ENCODE peak calls at places on chromosomes 12 and 14, in ten cellular contexts. B is gastrocnemius medialis, J is sigmoid colon, Z is stomach, V is PC-9, L is neural progenitor cell, Q is lower lobe of right lung, X is left ventricle myocardium inferior, H is testis, K is psoas muscle. I is an unnamed sample.

GRCh38 chr12:3272958-3273357 is 195.8 kb downstream of the TSPAN9 start:
- DNase-seq in H (no peak), V (no peak), K (no peak), Z (no peak), Q (no peak), X (no peak), B (no peak), J (no peak), L (no peak), I (no peak)

GRCh38 chr14:50813544-50813863 is 17.5 kb downstream of the NIN start:
- DNase-seq in V (no peak), L (no peak), J (no peak), X (no peak), B (no peak), H (no peak), Z (no peak), Q (no peak), K (no peak), I (no peak)

GRCh38 chr12:68122236-68122920 is 37.2 kb downstream of the IFNG start:
- DNase-seq in K (no peak), X (no peak), Z (no peak), B (no peak), H (no peak), Q (no peak), V (no peak), L (no peak), J (no peak), I (no peak)

GRCh38 chr12:121443193-121443829 is 43.4 kb downstream of the RNF34 start:
- DNase-seq in L (peak; percentile 87), Q (peak; percentile 84), J (peak; percentile 93), V (peak; percentile 42), H (peak; percentile 93), X (peak; percentile 81), K (peak; percentile 85), Z (peak; percentile 87), B (peak; percentile 62), I (peak; percentile 92)

GRCh38 chr12:83826112-83826511 is 1086.5 kb downstream of the SLC6A15 start:
- DNase-seq in Q (no peak), H (peak; percentile 58), V (no peak), Z (peak; percentile 35), J (no peak), X (no peak), L (peak; percentile 55), K (no peak), B (no peak), I (peak; percentile 73)

GRCh38 chr12:95215925-95216324 is 1.3 kb downstream of the FGD6 start:
- DNase-seq in J (no peak), B (no peak), H (no peak), L (no peak), X (no peak), K (no peak), V (peak; percentile 66), Q (no peak), Z (no peak), I (no peak)

GRCh38 chr12:19220205-19220604 is 90.7 kb downstream of the PLEKHA5 start:
- DNase-seq in J (no peak), Z (no peak), L (no peak), H (no peak), Q (no peak), X (no peak), K (no peak), B (no peak), V (no peak), I (no peak)

GRCh38 chr14:75548544-75548943 is 26.3 kb downstream of the BATF start:
- DNase-seq in K (no peak), Z (no peak), Q (no peak), J (no peak), H (peak; percentile 72), X (no peak), V (peak; percentile 64), B (no peak), L (no peak), I (no peak)

GRCh38 chr12:48969160-48969771 is 2.3 kb downstream of the WNT10B start:
- DNase-seq in V (no peak), B (no peak), X (no peak), J (no peak), H (no peak), Z (no peak), Q (no peak), K (no peak), L (no peak), I (no peak)

GRCh38 chr12:48970702-48971334 is 717 bp downstream of the WNT10B start:
- DNase-seq in B (no peak), H (no peak), J (no peak), V (no peak), K (no peak), L (no peak), Q (no peak), Z (no peak), X (no peak), I (no peak)

GRCh38 chr12:48968467-48968866 is 3.1 kb downstream of the WNT10B start:
- DNase-seq in V (no peak), J (no peak), X (no peak), L (no peak), H (no peak), K (no peak), Q (no peak), B (no peak), Z (no peak), I (no peak)

GRCh38 chr12:48968004-48968403 is 3.5 kb downstream of the WNT10B start:
- DNase-seq in H (no peak), J (no peak), Z (no peak), B (no peak), L (no peak), V (no peak), Q (no peak), X (no peak), K (no peak), I (no peak)

GRCh38 chr12:48969847-48970701 is 1.5 kb downstream of the WNT10B start:
- DNase-seq in V (no peak), K (no peak), L (peak; percentile 72), B (no peak), Z (no peak), J (no peak), Q (peak; percentile 51), H (no peak), X (no peak), I (peak; percentile 40)
- TF ChIP-seq CTCF in V (no peak), K (no peak), L (peak; percentile 32), B (no peak), Z (no peak), J (no peak), Q (peak; percentile 7), H (no peak), X (no peak), I (no peak)

DNA sequence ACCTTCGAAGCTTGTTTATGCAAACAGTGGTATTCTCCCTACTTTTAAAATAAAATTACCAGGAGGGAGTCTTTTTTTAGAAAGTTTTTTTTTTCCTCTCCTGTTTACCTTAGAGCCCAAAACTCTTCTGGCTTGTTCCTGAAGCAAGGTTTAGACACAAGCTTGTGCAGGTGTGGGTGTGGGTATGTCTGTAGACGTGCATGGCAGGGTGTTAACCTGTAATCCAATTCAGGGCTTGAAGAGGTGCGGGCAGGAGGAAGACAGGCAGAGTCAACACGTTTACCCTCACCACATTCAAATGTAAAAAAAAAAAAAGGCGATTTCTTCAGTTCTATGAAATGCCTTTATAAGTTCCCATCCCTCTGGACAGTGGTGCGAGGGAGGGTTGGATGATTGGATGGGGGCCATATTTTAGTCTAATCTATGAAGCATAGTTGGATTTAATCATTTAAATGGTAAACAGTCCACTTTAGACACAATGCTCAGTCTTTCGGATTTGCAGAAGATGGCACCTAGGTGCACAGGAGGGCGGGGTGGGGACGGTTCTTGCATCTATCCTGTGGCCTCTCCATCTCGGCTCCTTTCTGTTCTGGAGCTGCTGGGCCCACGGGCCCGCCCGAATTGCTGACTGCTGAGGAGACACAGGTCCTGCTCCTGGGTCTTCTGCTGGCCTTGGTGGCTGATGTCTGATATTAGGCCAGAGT is 982 bp upstream of the NINJ2 start:
- DNase-seq in V (no peak), H (no peak), J (no peak), K (no peak), Q (no peak), Z (no peak), X (no peak), B (no peak), L (no peak), I (no peak)
- H3K4me1 ChIP-seq in V (peaks cover 19% of the 10 kb centered on the region), H (peaks cover 11% of the 10 kb centered on the region), J (no peaks in the 10 kb centered on the region), K (peaks cover 10% of the 10 kb centered on the region), Q (peaks cover 20% of the 10 kb centered on the region), Z (no peaks in the 10 kb centered on the region), X (peaks cover 39% of the 10 kb centered on the region), B (peaks cover 27% of the 10 kb centered on the region), L (peaks cover 18% of the 10 kb centered on the region), I (peaks cover 6% of the 10 kb centered on the region)

GRCh38 chr12:92035477-92035876 is 110.2 kb downstream of the BTG1 start:
- DNase-seq in J (no peak), V (no peak), H (no peak), Q (no peak), X (no peak), K (no peak), Z (no peak), B (no peak), L (no peak), I (no peak)

GRCh38 chr12:92034858-92035401 is 110.7 kb downstream of the BTG1 start:
- DNase-seq in K (peak; percentile 25), X (peak; percentile 43), B (peak; percentile 23), V (no peak), L (no peak), Q (peak; percentile 46), H (peak; percentile 41), J (peak; percentile 79), Z (peak; percentile 59), I (peak; percentile 73)

GRCh38 chr12:92036771-92037453 is 108.7 kb downstream of the BTG1 start:
- DNase-seq in X (no peak), K (no peak), H (no peak), J (no peak), Q (no peak), L (no peak), V (no peak), Z (no peak), B (no peak), I (peak; percentile 22)

GRCh38 chr12:92034083-92034482 is 111.6 kb downstream of the BTG1 start:
- DNase-seq in Q (no peak), H (no peak), Z (no peak), K (no peak), X (no peak), L (no peak), B (no peak), V (no peak), J (no peak), I (no peak)

DNA sequence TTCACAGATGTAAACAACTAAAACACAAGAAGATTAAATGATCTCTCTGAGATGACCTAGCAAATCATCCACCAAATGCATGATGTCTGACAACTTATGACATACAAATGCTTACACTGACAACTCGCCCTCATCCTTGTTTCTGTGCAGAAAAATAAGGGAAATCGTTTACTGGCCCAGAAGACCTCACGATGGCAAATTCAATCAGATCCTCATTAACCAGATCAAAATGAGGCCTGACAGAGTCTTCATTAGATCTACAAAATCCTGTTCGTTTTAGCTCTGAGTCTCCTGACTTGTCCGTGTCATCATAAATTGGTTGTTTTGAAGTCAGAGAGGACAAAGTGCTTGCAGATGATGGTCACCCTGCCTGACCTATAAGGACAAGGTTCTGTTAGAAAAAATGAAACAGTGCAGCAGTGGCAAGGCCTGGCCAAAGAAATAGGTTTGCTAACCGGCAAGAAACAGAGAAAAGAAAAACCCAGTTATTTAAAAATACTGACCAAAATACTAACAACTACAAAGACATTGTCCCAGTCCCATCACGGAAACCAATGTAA is 109.5 kb downstream of the BTG1 start:
- DNase-seq in Z (no peak), L (no peak), B (no peak), V (no peak), J (no peak), Q (no peak), H (no peak), K (no peak), X (no peak), I (no peak)
- H3K4me3 ChIP-seq in Z (no peak overlapping the region), L (no peak overlapping the region), B (no peak overlapping the region), V (no peak overlapping the region), J (no peak overlapping the region), Q (no peak overlapping the region), H (no peak overlapping the region), K (no peak overlapping the region), X (no peak overlapping the region), I (no peak overlapping the region)

DNA sequence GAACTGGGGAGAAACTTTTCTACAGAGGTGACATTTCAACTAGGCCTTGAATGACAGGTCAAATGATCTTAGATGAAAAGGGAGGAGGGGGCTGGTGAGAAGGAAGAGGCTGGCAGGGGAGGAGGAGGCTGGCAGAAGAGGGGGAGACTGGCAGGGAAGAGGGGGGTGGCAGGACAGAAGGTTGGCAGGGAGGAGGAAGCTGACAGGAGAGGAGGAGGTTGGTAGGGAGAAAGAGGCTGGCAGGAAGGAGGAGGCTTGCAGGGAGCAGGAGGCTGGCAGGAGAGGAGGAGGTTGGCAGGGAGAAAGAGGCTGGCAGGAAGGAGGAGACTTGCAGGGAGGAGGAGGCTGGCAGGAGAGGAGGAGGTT is 63.4 kb upstream of the PPP4R3A start:
- DNase-seq in Z (no peak), Q (no peak), K (no peak), B (no peak), L (no peak), J (no peak), H (no peak), X (no peak), V (no peak), I (no peak)
- TF ChIP-seq CTCF in Z (no peak), Q (no peak), K (no peak), B (no peak), L (no peak), J (no peak), H (no peak), X (no peak), V (no peak), I (no peak)

I was measured in BE2C.